ENCODE peak calls at places on chromosome 5, in seven cellular contexts. One of them, this sample, is unnamed.

GRCh38 chr5:81513982-81514381 is 120.0 kb upstream of the ACOT12 start:
- DNase-seq in GM10248: no peak
- DNase-seq in NCI-H1694: peak
- DNase-seq in activated CD8-positive, alpha-beta memory T cell treated with anti-CD3 and anti-CD28 coated beads, Interleukin-2, amount 50 U/mL, for 4 hours: no peak
- DNase-seq in iPS DF 19.7: no peak
- DNase-seq in cardiac muscle cell: no peak
- DNase-seq in GM04504: no peak
- DNase-seq in this sample: no peak

GRCh38 chr5:172941067-172941516 is 18.1 kb upstream of the RPL26L1 start:
- DNase-seq in GM10248: no peak
- DNase-seq in NCI-H1694: peak
- DNase-seq in activated CD8-positive, alpha-beta memory T cell treated with anti-CD3 and anti-CD28 coated beads, Interleukin-2, amount 50 U/mL, for 4 hours: no peak
- DNase-seq in iPS DF 19.7: no peak
- DNase-seq in cardiac muscle cell: peak
- DNase-seq in GM04504: no peak
- DNase-seq in this sample: peak

GRCh38 chr5:159781626-159782157 is 134.6 kb upstream of the ADRA1B start:
- DNase-seq in GM10248: no peak
- DNase-seq in NCI-H1694: no peak
- DNase-seq in activated CD8-positive, alpha-beta memory T cell treated with anti-CD3 and anti-CD28 coated beads, Interleukin-2, amount 50 U/mL, for 4 hours: no peak
- DNase-seq in iPS DF 19.7: no peak
- DNase-seq in cardiac muscle cell: no peak
- DNase-seq in GM04504: no peak
- DNase-seq in this sample: no peak

GRCh38 chr5:60945760-60946253 is 802 bp downstream of the NDUFAF2 start:
- DNase-seq in GM10248: no peak
- DNase-seq in NCI-H1694: no peak
- DNase-seq in activated CD8-positive, alpha-beta memory T cell treated with anti-CD3 and anti-CD28 coated beads, Interleukin-2, amount 50 U/mL, for 4 hours: no peak
- DNase-seq in iPS DF 19.7: no peak
- DNase-seq in cardiac muscle cell: peak
- DNase-seq in GM04504: peak
- DNase-seq in this sample: peak

GRCh38 chr5:154740957-154741356 is 14.2 kb upstream of the LARP1 start:
- DNase-seq in GM10248: no peak
- DNase-seq in NCI-H1694: peak
- DNase-seq in activated CD8-positive, alpha-beta memory T cell treated with anti-CD3 and anti-CD28 coated beads, Interleukin-2, amount 50 U/mL, for 4 hours: no peak
- DNase-seq in iPS DF 19.7: no peak
- DNase-seq in cardiac muscle cell: no peak
- DNase-seq in GM04504: peak
- DNase-seq in this sample: no peak

GRCh38 chr5:80799041-80799440 is 144.3 kb upstream of the DHFR start:
- DNase-seq in GM10248: no peak
- DNase-seq in NCI-H1694: no peak
- DNase-seq in activated CD8-positive, alpha-beta memory T cell treated with anti-CD3 and anti-CD28 coated beads, Interleukin-2, amount 50 U/mL, for 4 hours: no peak
- DNase-seq in iPS DF 19.7: no peak
- DNase-seq in cardiac muscle cell: no peak
- DNase-seq in GM04504: no peak
- DNase-seq in this sample: no peak

GRCh38 chr5:131171276-131171815 is 602 bp downstream of the LYRM7 start:
- DNase-seq in GM10248: no peak
- DNase-seq in NCI-H1694: no peak
- DNase-seq in activated CD8-positive, alpha-beta memory T cell treated with anti-CD3 and anti-CD28 coated beads, Interleukin-2, amount 50 U/mL, for 4 hours: no peak
- DNase-seq in iPS DF 19.7: no peak
- DNase-seq in cardiac muscle cell: no peak
- DNase-seq in GM04504: no peak
- DNase-seq in this sample: peak

GRCh38 chr5:135151256-135151655 is 117.2 kb upstream of the PITX1 start:
- DNase-seq in GM10248: no peak
- DNase-seq in NCI-H1694: no peak
- DNase-seq in activated CD8-positive, alpha-beta memory T cell treated with anti-CD3 and anti-CD28 coated beads, Interleukin-2, amount 50 U/mL, for 4 hours: no peak
- DNase-seq in iPS DF 19.7: no peak
- DNase-seq in cardiac muscle cell: no peak
- DNase-seq in GM04504: no peak
- DNase-seq in this sample: no peak

GRCh38 chr5:20469792-20470191 is 481.8 kb upstream of the CDH18 start:
- DNase-seq in GM10248: no peak
- DNase-seq in NCI-H1694: no peak
- DNase-seq in activated CD8-positive, alpha-beta memory T cell treated with anti-CD3 and anti-CD28 coated beads, Interleukin-2, amount 50 U/mL, for 4 hours: no peak
- DNase-seq in iPS DF 19.7: no peak
- DNase-seq in cardiac muscle cell: no peak
- DNase-seq in GM04504: no peak
- DNase-seq in this sample: no peak

GRCh38 chr5:171336486-171337206 is 27.6 kb downstream of the TLX3 start:
- DNase-seq in GM10248: no peak
- DNase-seq in NCI-H1694: peak
- DNase-seq in activated CD8-positive, alpha-beta memory T cell treated with anti-CD3 and anti-CD28 coated beads, Interleukin-2, amount 50 U/mL, for 4 hours: no peak
- DNase-seq in iPS DF 19.7: no peak
- DNase-seq in cardiac muscle cell: peak
- DNase-seq in GM04504: peak
- DNase-seq in this sample: peak

GRCh38 chr5:83099445-83099844 is 22.1 kb downstream of the XRCC4 start:
- DNase-seq in GM10248: no peak
- DNase-seq in NCI-H1694: no peak
- DNase-seq in activated CD8-positive, alpha-beta memory T cell treated with anti-CD3 and anti-CD28 coated beads, Interleukin-2, amount 50 U/mL, for 4 hours: no peak
- DNase-seq in iPS DF 19.7: no peak
- DNase-seq in cardiac muscle cell: peak
- DNase-seq in GM04504: no peak
- DNase-seq in this sample: no peak

GRCh38 chr5:56384186-56384585 is 151.1 kb upstream of the ANKRD55 start:
- DNase-seq in GM10248: no peak
- DNase-seq in NCI-H1694: no peak
- DNase-seq in activated CD8-positive, alpha-beta memory T cell treated with anti-CD3 and anti-CD28 coated beads, Interleukin-2, amount 50 U/mL, for 4 hours: no peak
- DNase-seq in iPS DF 19.7: no peak
- DNase-seq in cardiac muscle cell: no peak
- DNase-seq in GM04504: no peak
- DNase-seq in this sample: no peak

GRCh38 chr5:123035950-123036390 is 555 bp downstream of the PPIC start:
- DNase-seq in GM10248: peak
- DNase-seq in NCI-H1694: no peak
- DNase-seq in activated CD8-positive, alpha-beta memory T cell treated with anti-CD3 and anti-CD28 coated beads, Interleukin-2, amount 50 U/mL, for 4 hours: no peak
- DNase-seq in iPS DF 19.7: no peak
- DNase-seq in cardiac muscle cell: peak
- DNase-seq in GM04504: peak
- DNase-seq in this sample: peak

GRCh38 chr5:171420429-171421231 is 1.2 kb downstream of the FGF18 start:
- DNase-seq in GM10248: no peak
- DNase-seq in NCI-H1694: peak
- DNase-seq in activated CD8-positive, alpha-beta memory T cell treated with anti-CD3 and anti-CD28 coated beads, Interleukin-2, amount 50 U/mL, for 4 hours: no peak
- DNase-seq in iPS DF 19.7: no peak
- DNase-seq in cardiac muscle cell: peak
- DNase-seq in GM04504: peak
- DNase-seq in this sample: no peak

GRCh38 chr5:157555031-157555640 is 20.4 kb downstream of the ADAM19 start:
- DNase-seq in GM10248: no peak
- DNase-seq in NCI-H1694: no peak
- DNase-seq in activated CD8-positive, alpha-beta memory T cell treated with anti-CD3 and anti-CD28 coated beads, Interleukin-2, amount 50 U/mL, for 4 hours: no peak
- DNase-seq in iPS DF 19.7: no peak
- DNase-seq in cardiac muscle cell: no peak
- DNase-seq in GM04504: no peak
- DNase-seq in this sample: no peak

GRCh38 chr5:10595678-10596309 is 31.9 kb downstream of the ANKRD33B start:
- DNase-seq in GM10248: no peak
- DNase-seq in NCI-H1694: peak
- DNase-seq in activated CD8-positive, alpha-beta memory T cell treated with anti-CD3 and anti-CD28 coated beads, Interleukin-2, amount 50 U/mL, for 4 hours: no peak
- DNase-seq in iPS DF 19.7: no peak
- DNase-seq in cardiac muscle cell: no peak
- DNase-seq in GM04504: peak
- DNase-seq in this sample: no peak

GRCh38 chr5:138653502-138653901 is 78.3 kb upstream of the HSPA9 start:
- DNase-seq in GM10248: no peak
- DNase-seq in NCI-H1694: peak
- DNase-seq in activated CD8-positive, alpha-beta memory T cell treated with anti-CD3 and anti-CD28 coated beads, Interleukin-2, amount 50 U/mL, for 4 hours: no peak
- DNase-seq in iPS DF 19.7: no peak
- DNase-seq in cardiac muscle cell: peak
- DNase-seq in GM04504: no peak
- DNase-seq in this sample: peak

GRCh38 chr5:59661939-59662615 is 231.4 kb downstream of the PDE4D start:
- DNase-seq in GM10248: no peak
- DNase-seq in NCI-H1694: no peak
- DNase-seq in activated CD8-positive, alpha-beta memory T cell treated with anti-CD3 and anti-CD28 coated beads, Interleukin-2, amount 50 U/mL, for 4 hours: no peak
- DNase-seq in iPS DF 19.7: no peak
- DNase-seq in cardiac muscle cell: peak
- DNase-seq in GM04504: no peak
- DNase-seq in this sample: no peak

GRCh38 chr5:140176028-140176382 is 1.0 kb downstream of the CYSTM1 start:
- DNase-seq in GM10248: no peak
- DNase-seq in NCI-H1694: no peak
- DNase-seq in activated CD8-positive, alpha-beta memory T cell treated with anti-CD3 and anti-CD28 coated beads, Interleukin-2, amount 50 U/mL, for 4 hours: no peak
- DNase-seq in iPS DF 19.7: no peak
- DNase-seq in cardiac muscle cell: peak
- DNase-seq in GM04504: no peak
- DNase-seq in this sample: no peak

GRCh38 chr5:39520232-39520572 is 95.4 kb upstream of the DAB2 start:
- DNase-seq in GM10248: no peak
- DNase-seq in NCI-H1694: no peak
- DNase-seq in activated CD8-positive, alpha-beta memory T cell treated with anti-CD3 and anti-CD28 coated beads, Interleukin-2, amount 50 U/mL, for 4 hours: no peak
- DNase-seq in iPS DF 19.7: no peak
- DNase-seq in cardiac muscle cell: no peak
- DNase-seq in GM04504: peak
- DNase-seq in this sample: peak

GRCh38 chr5:7852542-7852941 is 1.6 kb upstream of the CFAP90 start:
- DNase-seq in GM10248: no peak
- DNase-seq in NCI-H1694: no peak
- DNase-seq in activated CD8-positive, alpha-beta memory T cell treated with anti-CD3 and anti-CD28 coated beads, Interleukin-2, amount 50 U/mL, for 4 hours: no peak
- DNase-seq in iPS DF 19.7: no peak
- DNase-seq in cardiac muscle cell: no peak
- DNase-seq in GM04504: no peak
- DNase-seq in this sample: no peak

GRCh38 chr5:111142932-111143331 is 50.8 kb downstream of the WDR36 start:
- DNase-seq in GM10248: no peak
- DNase-seq in NCI-H1694: no peak
- DNase-seq in activated CD8-positive, alpha-beta memory T cell treated with anti-CD3 and anti-CD28 coated beads, Interleukin-2, amount 50 U/mL, for 4 hours: no peak
- DNase-seq in iPS DF 19.7: no peak
- DNase-seq in cardiac muscle cell: no peak
- DNase-seq in GM04504: no peak
- DNase-seq in this sample: no peak

GRCh38 chr5:122882836-122883235 is 37.4 kb downstream of the SNX24 start:
- DNase-seq in GM10248: peak
- DNase-seq in NCI-H1694: no peak
- DNase-seq in activated CD8-positive, alpha-beta memory T cell treated with anti-CD3 and anti-CD28 coated beads, Interleukin-2, amount 50 U/mL, for 4 hours: no peak
- DNase-seq in iPS DF 19.7: no peak
- DNase-seq in cardiac muscle cell: no peak
- DNase-seq in GM04504: no peak
- DNase-seq in this sample: no peak

GRCh38 chr5:19322716-19323485 is 665.1 kb downstream of the CDH18 start:
- DNase-seq in GM10248: no peak
- DNase-seq in NCI-H1694: no peak
- DNase-seq in activated CD8-positive, alpha-beta memory T cell treated with anti-CD3 and anti-CD28 coated beads, Interleukin-2, amount 50 U/mL, for 4 hours: no peak
- DNase-seq in iPS DF 19.7: peak
- DNase-seq in cardiac muscle cell: no peak
- DNase-seq in GM04504: no peak
- DNase-seq in this sample: no peak

GRCh38 chr5:82879089-82879488 is 198.1 kb downstream of the TMEM167A start:
- DNase-seq in GM10248: no peak
- DNase-seq in NCI-H1694: no peak
- DNase-seq in activated CD8-positive, alpha-beta memory T cell treated with anti-CD3 and anti-CD28 coated beads, Interleukin-2, amount 50 U/mL, for 4 hours: no peak
- DNase-seq in iPS DF 19.7: no peak
- DNase-seq in cardiac muscle cell: no peak
- DNase-seq in GM04504: no peak
- DNase-seq in this sample: no peak

GRCh38 chr5:1727571-1727970 is 72.1 kb downstream of the MRPL36 start:
- DNase-seq in GM10248: no peak
- DNase-seq in NCI-H1694: no peak
- DNase-seq in activated CD8-positive, alpha-beta memory T cell treated with anti-CD3 and anti-CD28 coated beads, Interleukin-2, amount 50 U/mL, for 4 hours: no peak
- DNase-seq in iPS DF 19.7: no peak
- DNase-seq in cardiac muscle cell: no peak
- DNase-seq in GM04504: no peak
- DNase-seq in this sample: no peak

GRCh38 chr5:134148316-134148715 is 28.4 kb downstream of the SKP1 start:
- DNase-seq in GM10248: no peak
- DNase-seq in NCI-H1694: no peak
- DNase-seq in activated CD8-positive, alpha-beta memory T cell treated with anti-CD3 and anti-CD28 coated beads, Interleukin-2, amount 50 U/mL, for 4 hours: no peak
- DNase-seq in iPS DF 19.7: no peak
- DNase-seq in cardiac muscle cell: no peak
- DNase-seq in GM04504: no peak
- DNase-seq in this sample: no peak

GRCh38 chr5:5826911-5827310 is 404.4 kb downstream of the ICE1 start:
- DNase-seq in GM10248: no peak
- DNase-seq in NCI-H1694: no peak
- DNase-seq in activated CD8-positive, alpha-beta memory T cell treated with anti-CD3 and anti-CD28 coated beads, Interleukin-2, amount 50 U/mL, for 4 hours: no peak
- DNase-seq in iPS DF 19.7: no peak
- DNase-seq in cardiac muscle cell: no peak
- DNase-seq in GM04504: no peak
- DNase-seq in this sample: no peak

GRCh38 chr5:158911693-158912363 is 187.9 kb downstream of the EBF1 start:
- DNase-seq in GM10248: no peak
- DNase-seq in NCI-H1694: no peak
- DNase-seq in activated CD8-positive, alpha-beta memory T cell treated with anti-CD3 and anti-CD28 coated beads, Interleukin-2, amount 50 U/mL, for 4 hours: no peak
- DNase-seq in iPS DF 19.7: no peak
- DNase-seq in cardiac muscle cell: no peak
- DNase-seq in GM04504: no peak
- DNase-seq in this sample: no peak

GRCh38 chr5:36392818-36393217 is 91.1 kb upstream of the RANBP3L start:
- DNase-seq in GM10248: no peak
- DNase-seq in NCI-H1694: no peak
- DNase-seq in activated CD8-positive, alpha-beta memory T cell treated with anti-CD3 and anti-CD28 coated beads, Interleukin-2, amount 50 U/mL, for 4 hours: no peak
- DNase-seq in iPS DF 19.7: no peak
- DNase-seq in cardiac muscle cell: no peak
- DNase-seq in GM04504: peak
- DNase-seq in this sample: no peak

GRCh38 chr5:135576075-135576599 is 2.7 kb downstream of the CXCL14 start:
- DNase-seq in GM10248: no peak
- DNase-seq in NCI-H1694: no peak
- DNase-seq in activated CD8-positive, alpha-beta memory T cell treated with anti-CD3 and anti-CD28 coated beads, Interleukin-2, amount 50 U/mL, for 4 hours: no peak
- DNase-seq in iPS DF 19.7: no peak
- DNase-seq in cardiac muscle cell: no peak
- DNase-seq in GM04504: no peak
- DNase-seq in this sample: peak

GRCh38 chr5:173901705-173902104 is 13.6 kb downstream of the CPEB4 start:
- DNase-seq in GM10248: no peak
- DNase-seq in NCI-H1694: no peak
- DNase-seq in activated CD8-positive, alpha-beta memory T cell treated with anti-CD3 and anti-CD28 coated beads, Interleukin-2, amount 50 U/mL, for 4 hours: no peak
- DNase-seq in iPS DF 19.7: no peak
- DNase-seq in cardiac muscle cell: no peak
- DNase-seq in GM04504: no peak
- DNase-seq in this sample: peak

GRCh38 chr5:39219433-39219832 is at the start of gene FYB1:
- DNase-seq in GM10248: no peak
- DNase-seq in NCI-H1694: no peak
- DNase-seq in activated CD8-positive, alpha-beta memory T cell treated with anti-CD3 and anti-CD28 coated beads, Interleukin-2, amount 50 U/mL, for 4 hours: no peak
- DNase-seq in iPS DF 19.7: no peak
- DNase-seq in cardiac muscle cell: no peak
- DNase-seq in GM04504: peak
- DNase-seq in this sample: no peak

GRCh38 chr5:126900796-126901195 is 123.9 kb downstream of the LMNB1 start:
- DNase-seq in GM10248: no peak
- DNase-seq in NCI-H1694: no peak
- DNase-seq in activated CD8-positive, alpha-beta memory T cell treated with anti-CD3 and anti-CD28 coated beads, Interleukin-2, amount 50 U/mL, for 4 hours: no peak
- DNase-seq in iPS DF 19.7: no peak
- DNase-seq in cardiac muscle cell: no peak
- DNase-seq in GM04504: no peak
- DNase-seq in this sample: no peak